ENCODE peak calls at places on chromosomes 4 and X, in seven cellular contexts. One of them, this sample, is unnamed.

GRCh38 chr4:76956961-76957738 is 7.6 kb downstream of the SEPTIN11 start:
- DNase-seq in adrenal gland: no peak
- DNase-seq in esophagus squamous epithelium: no peak
- DNase-seq in stomach: no peak
- DNase-seq in Peyer's patch: no peak
- DNase-seq in glutamatergic neuron: peak
- DNase-seq in CD8-positive, alpha-beta T cell: no peak
- DNase-seq in this sample: no peak

GRCh38 chrX:10259716-10260115 is 102.9 kb downstream of the CLCN4 start:
- DNase-seq in stomach: no peak
- DNase-seq in glutamatergic neuron: no peak
- DNase-seq in esophagus squamous epithelium: no peak
- DNase-seq in adrenal gland: no peak
- DNase-seq in CD8-positive, alpha-beta T cell: no peak
- DNase-seq in Peyer's patch: no peak
- DNase-seq in this sample: no peak

GRCh38 chr4:45636175-45636574 is 487.7 kb downstream of the GABRG1 start:
- DNase-seq in glutamatergic neuron: no peak
- DNase-seq in adrenal gland: no peak
- DNase-seq in CD8-positive, alpha-beta T cell: no peak
- DNase-seq in stomach: no peak
- DNase-seq in Peyer's patch: no peak
- DNase-seq in esophagus squamous epithelium: no peak
- DNase-seq in this sample: no peak

GRCh38 chr4:54499308-54500074 is 158.3 kb upstream of the KIT start:
- DNase-seq in stomach: no peak
- DNase-seq in Peyer's patch: no peak
- DNase-seq in esophagus squamous epithelium: no peak
- DNase-seq in CD8-positive, alpha-beta T cell: no peak
- DNase-seq in adrenal gland: no peak
- DNase-seq in glutamatergic neuron: no peak
- DNase-seq in this sample: no peak

GRCh38 chr4:7499661-7500060 is 64.9 kb upstream of the PSAPL1 start:
- DNase-seq in esophagus squamous epithelium: no peak
- DNase-seq in stomach: no peak
- DNase-seq in Peyer's patch: no peak
- DNase-seq in adrenal gland: no peak
- DNase-seq in CD8-positive, alpha-beta T cell: no peak
- DNase-seq in glutamatergic neuron: no peak
- DNase-seq in this sample: no peak

GRCh38 chr4:160685729-160686128 is 1478.1 kb downstream of the FSTL5 start:
- DNase-seq in Peyer's patch: no peak
- DNase-seq in CD8-positive, alpha-beta T cell: no peak
- DNase-seq in esophagus squamous epithelium: no peak
- DNase-seq in glutamatergic neuron: no peak
- DNase-seq in stomach: no peak
- DNase-seq in adrenal gland: no peak
- DNase-seq in this sample: no peak

GRCh38 chr4:118730683-118731082 is 45.5 kb downstream of the METTL14 start:
- DNase-seq in esophagus squamous epithelium: no peak
- DNase-seq in glutamatergic neuron: no peak
- DNase-seq in Peyer's patch: no peak
- DNase-seq in CD8-positive, alpha-beta T cell: no peak
- DNase-seq in stomach: no peak
- DNase-seq in adrenal gland: no peak
- DNase-seq in this sample: no peak

GRCh38 chr4:2785613-2786012 is 7.3 kb upstream of the SH3BP2 start:
- DNase-seq in CD8-positive, alpha-beta T cell: no peak
- DNase-seq in Peyer's patch: no peak
- DNase-seq in glutamatergic neuron: no peak
- DNase-seq in adrenal gland: peak
- DNase-seq in stomach: peak
- DNase-seq in esophagus squamous epithelium: no peak
- DNase-seq in this sample: no peak

GRCh38 chrX:34426334-34426733 is 230.8 kb downstream of the TMEM47 start:
- DNase-seq in stomach: no peak
- DNase-seq in glutamatergic neuron: no peak
- DNase-seq in CD8-positive, alpha-beta T cell: no peak
- DNase-seq in adrenal gland: no peak
- DNase-seq in Peyer's patch: no peak
- DNase-seq in esophagus squamous epithelium: no peak
- DNase-seq in this sample: no peak

GRCh38 chr4:153084249-153084648 is 120.0 kb upstream of the TRIM2 start:
- DNase-seq in stomach: no peak
- DNase-seq in CD8-positive, alpha-beta T cell: no peak
- DNase-seq in adrenal gland: no peak
- DNase-seq in Peyer's patch: no peak
- DNase-seq in glutamatergic neuron: no peak
- DNase-seq in esophagus squamous epithelium: no peak
- DNase-seq in this sample: no peak

GRCh38 chr4:139330283-139330682 is 28.0 kb upstream of the NDUFC1 start:
- DNase-seq in stomach: no peak
- DNase-seq in Peyer's patch: no peak
- DNase-seq in esophagus squamous epithelium: no peak
- DNase-seq in adrenal gland: no peak
- DNase-seq in CD8-positive, alpha-beta T cell: no peak
- DNase-seq in glutamatergic neuron: no peak
- DNase-seq in this sample: no peak

GRCh38 chr4:6056976-6057766 is 38.9 kb upstream of the C4orf50 start:
- DNase-seq in esophagus squamous epithelium: no peak
- DNase-seq in glutamatergic neuron: no peak
- DNase-seq in adrenal gland: no peak
- DNase-seq in CD8-positive, alpha-beta T cell: no peak
- DNase-seq in stomach: no peak
- DNase-seq in Peyer's patch: no peak
- DNase-seq in this sample: no peak

GRCh38 chr4:76430519-76431388 is 4.3 kb upstream of the SHROOM3 start:
- DNase-seq in glutamatergic neuron: no peak
- DNase-seq in Peyer's patch: no peak
- DNase-seq in stomach: no peak
- DNase-seq in CD8-positive, alpha-beta T cell: no peak
- DNase-seq in adrenal gland: no peak
- DNase-seq in esophagus squamous epithelium: no peak
- DNase-seq in this sample: no peak

GRCh38 chr4:8095956-8096689 is 62.5 kb downstream of the ABLIM2 start:
- DNase-seq in esophagus squamous epithelium: no peak
- DNase-seq in CD8-positive, alpha-beta T cell: no peak
- DNase-seq in glutamatergic neuron: no peak
- DNase-seq in Peyer's patch: no peak
- DNase-seq in stomach: no peak
- DNase-seq in adrenal gland: no peak
- DNase-seq in this sample: no peak

GRCh38 chr4:7358100-7358735 is 76.5 kb downstream of the PSAPL1 start:
- DNase-seq in Peyer's patch: no peak
- DNase-seq in adrenal gland: peak
- DNase-seq in glutamatergic neuron: no peak
- DNase-seq in stomach: peak
- DNase-seq in esophagus squamous epithelium: no peak
- DNase-seq in CD8-positive, alpha-beta T cell: no peak
- DNase-seq in this sample: no peak

GRCh38 chrX:119410027-119410819 is 11.1 kb downstream of the SLC25A43 start:
- DNase-seq in esophagus squamous epithelium: peak
- DNase-seq in CD8-positive, alpha-beta T cell: no peak
- DNase-seq in adrenal gland: no peak
- DNase-seq in Peyer's patch: peak
- DNase-seq in glutamatergic neuron: no peak
- DNase-seq in stomach: peak
- DNase-seq in this sample: peak

GRCh38 chr4:52551487-52551886 is 107.6 kb downstream of the USP46 start:
- DNase-seq in esophagus squamous epithelium: no peak
- DNase-seq in glutamatergic neuron: no peak
- DNase-seq in Peyer's patch: no peak
- DNase-seq in adrenal gland: peak
- DNase-seq in stomach: no peak
- DNase-seq in CD8-positive, alpha-beta T cell: no peak
- DNase-seq in this sample: no peak

GRCh38 chr4:64857198-64857597 is 447.9 kb upstream of the TECRL start:
- DNase-seq in stomach: no peak
- DNase-seq in esophagus squamous epithelium: no peak
- DNase-seq in Peyer's patch: no peak
- DNase-seq in adrenal gland: no peak
- DNase-seq in glutamatergic neuron: no peak
- DNase-seq in CD8-positive, alpha-beta T cell: no peak
- DNase-seq in this sample: no peak

GRCh38 chrX:78658851-78659744 is at the start of gene RTL3:
- DNase-seq in adrenal gland: no peak
- DNase-seq in Peyer's patch: no peak
- DNase-seq in esophagus squamous epithelium: no peak
- DNase-seq in stomach: no peak
- DNase-seq in glutamatergic neuron: no peak
- DNase-seq in CD8-positive, alpha-beta T cell: no peak
- DNase-seq in this sample: no peak

GRCh38 chr4:45477311-45477733 is 646.5 kb downstream of the GABRG1 start:
- DNase-seq in CD8-positive, alpha-beta T cell: no peak
- DNase-seq in Peyer's patch: peak
- DNase-seq in stomach: no peak
- DNase-seq in esophagus squamous epithelium: no peak
- DNase-seq in adrenal gland: no peak
- DNase-seq in glutamatergic neuron: peak
- DNase-seq in this sample: no peak

GRCh38 chrX:38804481-38805293 is 3.4 kb downstream of the MID1IP1 start:
- DNase-seq in esophagus squamous epithelium: no peak
- DNase-seq in Peyer's patch: peak
- DNase-seq in stomach: peak
- DNase-seq in glutamatergic neuron: peak
- DNase-seq in adrenal gland: peak
- DNase-seq in CD8-positive, alpha-beta T cell: peak
- DNase-seq in this sample: no peak

GRCh38 chrX:23557070-23557469 is 110.2 kb upstream of the PRDX4 start:
- DNase-seq in stomach: no peak
- DNase-seq in Peyer's patch: no peak
- DNase-seq in CD8-positive, alpha-beta T cell: no peak
- DNase-seq in esophagus squamous epithelium: no peak
- DNase-seq in adrenal gland: no peak
- DNase-seq in glutamatergic neuron: no peak
- DNase-seq in this sample: no peak

GRCh38 chrX:23554304-23554703 is 113.0 kb upstream of the PRDX4 start:
- DNase-seq in stomach: no peak
- DNase-seq in esophagus squamous epithelium: no peak
- DNase-seq in Peyer's patch: no peak
- DNase-seq in CD8-positive, alpha-beta T cell: no peak
- DNase-seq in glutamatergic neuron: no peak
- DNase-seq in adrenal gland: no peak
- DNase-seq in this sample: no peak

DNA sequence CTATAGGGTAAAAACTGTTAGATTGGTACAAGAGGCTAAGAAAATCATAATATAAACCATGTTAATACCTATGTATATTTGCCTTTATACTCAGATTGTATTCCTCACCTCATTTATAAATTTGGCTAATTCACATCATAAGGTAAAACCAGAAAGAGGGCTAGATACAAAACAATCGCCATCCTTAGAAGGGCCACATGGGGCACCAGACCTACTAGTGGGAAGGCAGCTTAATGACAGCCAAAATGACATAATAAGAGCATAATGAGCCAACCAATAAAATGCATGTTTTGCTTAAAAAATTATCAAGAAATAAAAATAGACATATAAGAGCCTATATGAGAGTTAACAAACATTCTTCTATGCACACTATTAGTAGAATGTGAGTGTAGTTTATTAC is 107.3 kb upstream of the PRDX4 start:
- DNase-seq in glutamatergic neuron: no peak
- DNase-seq in esophagus squamous epithelium: no peak
- DNase-seq in adrenal gland: no peak
- DNase-seq in CD8-positive, alpha-beta T cell: no peak
- DNase-seq in stomach: no peak
- DNase-seq in Peyer's patch: no peak
- DNase-seq in this sample: no peak
- TF ChIP-seq CTCF in glutamatergic neuron: no peak
- TF ChIP-seq CTCF in esophagus squamous epithelium: no peak
- TF ChIP-seq CTCF in adrenal gland: no peak
- TF ChIP-seq CTCF in CD8-positive, alpha-beta T cell: no peak
- TF ChIP-seq CTCF in stomach: no peak
- TF ChIP-seq CTCF in Peyer's patch: no peak
- TF ChIP-seq CTCF in this sample: no peak

GRCh38 chrX:73131276-73131675 is 52.0 kb upstream of the PABPC1L2A start:
- DNase-seq in esophagus squamous epithelium: no peak
- DNase-seq in glutamatergic neuron: no peak
- DNase-seq in CD8-positive, alpha-beta T cell: no peak
- DNase-seq in stomach: no peak
- DNase-seq in adrenal gland: no peak
- DNase-seq in Peyer's patch: no peak
- DNase-seq in this sample: no peak
- TF ChIP-seq CTCF in esophagus squamous epithelium: no peak
- TF ChIP-seq CTCF in glutamatergic neuron: no peak
- TF ChIP-seq CTCF in CD8-positive, alpha-beta T cell: no peak
- TF ChIP-seq CTCF in stomach: no peak
- TF ChIP-seq CTCF in adrenal gland: no peak
- TF ChIP-seq CTCF in Peyer's patch: no peak
- TF ChIP-seq CTCF in this sample: no peak

DNA sequence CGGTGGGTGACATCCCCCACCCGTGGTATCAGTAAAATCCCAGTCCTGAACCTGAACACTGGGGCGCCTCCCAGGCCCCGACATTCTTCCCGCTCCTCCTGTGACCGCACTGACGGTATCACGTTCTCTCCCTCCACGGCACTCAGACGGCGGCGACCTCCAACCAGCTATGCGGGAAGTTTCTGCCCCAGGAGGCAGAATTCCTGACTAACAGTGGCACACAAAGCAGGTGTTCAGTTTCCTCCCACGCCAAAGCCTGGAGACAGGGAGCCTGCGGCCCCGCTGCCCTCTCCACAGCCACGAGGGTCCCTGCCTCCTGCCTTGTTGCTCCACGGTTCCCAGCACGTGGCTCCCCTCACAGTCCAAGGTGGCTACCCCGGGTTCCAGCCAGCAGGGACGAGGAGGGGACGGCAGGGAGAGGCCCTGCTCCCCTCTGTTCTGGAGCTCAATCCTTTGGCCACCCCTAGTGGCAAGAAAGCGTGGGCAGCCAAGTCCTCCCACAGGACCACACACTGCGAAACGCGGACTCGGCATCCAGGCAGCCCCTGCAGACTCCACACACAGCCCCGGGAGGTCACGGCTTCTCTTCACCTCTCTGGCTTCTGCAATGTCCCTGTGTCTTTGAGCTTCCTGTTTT is 15.2 kb downstream of the CTBP1 start:
- DNase-seq in glutamatergic neuron: no peak
- DNase-seq in adrenal gland: no peak
- DNase-seq in stomach: no peak
- DNase-seq in Peyer's patch: peak
- DNase-seq in esophagus squamous epithelium: no peak
- DNase-seq in CD8-positive, alpha-beta T cell: no peak
- DNase-seq in this sample: no peak
- TF ChIP-seq CTCF in glutamatergic neuron: no peak
- TF ChIP-seq CTCF in adrenal gland: peak
- TF ChIP-seq CTCF in stomach: peak
- TF ChIP-seq CTCF in Peyer's patch: peak
- TF ChIP-seq CTCF in esophagus squamous epithelium: no peak
- TF ChIP-seq CTCF in CD8-positive, alpha-beta T cell: no peak
- TF ChIP-seq CTCF in this sample: no peak

DNA sequence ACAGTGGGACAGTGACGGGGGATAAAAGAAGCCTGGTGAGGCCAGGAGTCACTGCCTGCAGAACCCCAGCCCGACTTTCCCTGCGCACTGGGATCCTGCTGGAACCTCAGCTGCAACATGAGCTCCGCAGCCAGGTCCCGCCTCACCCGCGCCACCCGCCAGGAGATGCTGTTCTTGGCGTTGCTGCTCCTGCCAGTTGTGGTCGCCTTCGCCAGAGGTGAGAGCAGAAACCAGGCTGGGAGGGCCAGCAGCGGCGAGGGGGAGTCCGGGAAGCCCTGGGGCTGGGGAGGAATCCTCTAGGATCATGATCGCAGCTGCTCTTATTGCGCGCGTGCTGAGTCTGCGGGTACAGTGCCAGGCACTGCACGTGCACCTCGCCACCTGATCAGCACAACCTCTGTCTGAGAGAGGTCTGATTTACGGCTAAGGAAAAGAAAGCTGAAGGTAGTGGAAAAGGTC is at the start of gene PF4V1:
- DNase-seq in stomach: peak
- DNase-seq in esophagus squamous epithelium: no peak
- DNase-seq in adrenal gland: no peak
- DNase-seq in CD8-positive, alpha-beta T cell: no peak
- DNase-seq in Peyer's patch: peak
- DNase-seq in glutamatergic neuron: no peak
- DNase-seq in this sample: no peak
- TF ChIP-seq CTCF in stomach: no peak
- TF ChIP-seq CTCF in esophagus squamous epithelium: no peak
- TF ChIP-seq CTCF in adrenal gland: no peak
- TF ChIP-seq CTCF in CD8-positive, alpha-beta T cell: no peak
- TF ChIP-seq CTCF in Peyer's patch: no peak
- TF ChIP-seq CTCF in glutamatergic neuron: no peak
- TF ChIP-seq CTCF in this sample: no peak